ENCODE peak calls at places on chromosomes 12 and 14, in ten cellular contexts. D is heart left ventricle, Z is GM23248, F is dorsolateral prefrontal cortex, L is tibial artery, M is colonic mucosa, P is cardiac muscle cell, C is fibroblast of lung, W is tibial nerve, X is endodermal cell. G is an unnamed sample.
A peak's percentile ranks its signal among the peaks of the same experiment; 100 is the strongest.

GRCh38 chr12:4535092-4535491 is 3.6 kb upstream of the RAD51AP1 start:
- DNase-seq in D (no peak), Z (no peak), F (no peak), L (no peak), M (no peak), P (no peak), C (no peak), W (no peak), X (no peak), G (no peak)

GRCh38 chr12:118307069-118307954 is 65.4 kb downstream of the TAOK3 start:
- DNase-seq in D (no peak), Z (peak; percentile 95), F (no peak), L (no peak), M (no peak), P (no peak), C (peak; percentile 97), W (no peak), X (no peak), G (no peak)

GRCh38 chr12:43816168-43816567 is 10.1 kb upstream of the TWF1 start:
- DNase-seq in D (no peak), Z (no peak), F (no peak), L (no peak), M (no peak), P (no peak), C (peak; percentile 25), W (no peak), X (no peak), G (no peak)

GRCh38 chr14:104927901-104928300 is 3.2 kb downstream of the PLD4 start:
- DNase-seq in D (no peak), Z (no peak), F (no peak), L (no peak), M (no peak), P (no peak), C (no peak), W (no peak), X (no peak), G (no peak)

GRCh38 chr12:121798807-121799174 is 5.0 kb upstream of the SETD1B start:
- DNase-seq in D (peak; percentile 30), Z (peak; percentile 18), F (no peak), L (no peak), M (no peak), P (no peak), C (no peak), W (no peak), X (no peak), G (peak; percentile 46)

GRCh38 chr12:19030603-19031002 is 98.9 kb upstream of the PLEKHA5 start:
- DNase-seq in D (no peak), Z (peak; percentile 19), F (no peak), L (no peak), M (no peak), P (no peak), C (no peak), W (no peak), X (no peak), G (no peak)

GRCh38 chr12:27841392-27841882 is 61.4 kb upstream of the MANSC4 start:
- DNase-seq in D (no peak), Z (peak; percentile 15), F (no peak), L (no peak), M (no peak), P (no peak), C (peak; percentile 64), W (no peak), X (no peak), G (no peak)

GRCh38 chr14:73149753-73150152 is 13.4 kb downstream of the PSEN1 start:
- DNase-seq in D (no peak), Z (no peak), F (no peak), L (no peak), M (no peak), P (no peak), C (no peak), W (no peak), X (no peak), G (no peak)

GRCh38 chr12:93434305-93434704 is 7.4 kb downstream of the UBE2N start:
- DNase-seq in D (no peak), Z (peak; percentile 25), F (no peak), L (no peak), M (no peak), P (no peak), C (peak; percentile 24), W (no peak), X (no peak), G (no peak)

GRCh38 chr12:13093191-13093849 is 10.1 kb downstream of the GSG1 start:
- DNase-seq in D (no peak), Z (peak; percentile 74), F (no peak), L (no peak), M (no peak), P (no peak), C (peak; percentile 68), W (no peak), X (no peak), G (no peak)

GRCh38 chr12:99804715-99805114 is 157.2 kb downstream of the GARIN6 start:
- DNase-seq in D (no peak), Z (no peak), F (no peak), L (no peak), M (no peak), P (no peak), C (no peak), W (no peak), X (no peak), G (no peak)

GRCh38 chr14:65211341-65211987 is 109.1 kb upstream of the MAX start:
- DNase-seq in D (no peak), Z (peak; percentile 85), F (no peak), L (no peak), M (no peak), P (no peak), C (peak; percentile 70), W (no peak), X (no peak), G (no peak)

GRCh38 chr12:7935464-7935772 is 569 bp downstream of the SLC2A3 start:
- DNase-seq in D (no peak), Z (peak; percentile 41), F (no peak), L (no peak), M (no peak), P (no peak), C (no peak), W (no peak), X (no peak), G (no peak)

GRCh38 chr12:57236224-57236924 is 6.9 kb downstream of the SHMT2 start:
- DNase-seq in D (peak; percentile 66), Z (peak; percentile 40), F (no peak), L (no peak), M (no peak), P (no peak), C (no peak), W (no peak), X (peak; percentile 89), G (peak; percentile 32)

GRCh38 chr12:40446385-40446784 is 221.6 kb downstream of the LRRK2 start:
- DNase-seq in D (no peak), Z (peak; percentile 15), F (no peak), L (no peak), M (no peak), P (peak; percentile 28), C (no peak), W (no peak), X (no peak), G (no peak)

DNA sequence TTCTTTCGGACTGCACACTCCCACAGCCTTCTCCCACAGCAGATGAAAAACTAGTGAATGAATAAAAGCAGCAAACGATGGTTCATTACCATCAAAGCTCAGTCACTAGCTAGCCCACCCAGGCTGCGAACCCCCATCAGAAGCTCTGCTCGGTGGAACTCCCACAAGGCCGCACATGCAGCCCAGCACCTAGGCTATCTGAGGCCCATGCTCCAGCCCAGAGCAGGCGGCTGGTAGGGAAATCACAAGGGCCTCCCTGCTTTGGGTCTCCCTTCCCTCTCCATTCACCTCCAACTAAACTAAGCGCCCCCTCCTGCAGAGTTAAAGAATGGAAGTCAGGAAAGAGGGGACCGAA is 69.1 kb downstream of the ITPK1 start:
- DNase-seq in D (no peak), Z (no peak), F (no peak), L (no peak), M (no peak), P (no peak), C (no peak), W (no peak), X (no peak), G (peak; percentile 37)
- H3K27ac ChIP-seq in D (peak overlapping the region; percentile 75), Z (no peak overlapping the region), F (no peak overlapping the region), L (no peak overlapping the region), M (peak overlapping the region; percentile 45), P (peak overlapping the region; percentile 49), C (no peak overlapping the region), W (peak overlapping the region; percentile 82), X (no peak overlapping the region), G (no peak overlapping the region)

GRCh38 chr14:91870890-91871289 is 3.6 kb upstream of the TC2N start:
- DNase-seq in D (no peak), Z (no peak), F (no peak), L (no peak), M (no peak), P (no peak), C (no peak), W (no peak), X (no peak), G (no peak)
- H3K27ac ChIP-seq in D (no peak overlapping the region), Z (no peak overlapping the region), F (no peak overlapping the region), L (peak overlapping the region; percentile 79), M (peak overlapping the region; percentile 89), P (no peak overlapping the region), C (no peak overlapping the region), W (peak overlapping the region; percentile 74), X (no peak overlapping the region), G (peak overlapping the region; percentile 85)

GRCh38 chr12:63966603-63966975 is 122.1 kb downstream of the SRGAP1 start:
- DNase-seq in D (no peak), Z (no peak), F (no peak), L (no peak), M (no peak), P (no peak), C (no peak), W (no peak), X (no peak), G (no peak)

GRCh38 chr12:63965936-63966602 is 121.6 kb downstream of the SRGAP1 start:
- DNase-seq in D (no peak), Z (peak; percentile 50), F (no peak), L (no peak), M (no peak), P (no peak), C (peak; percentile 36), W (no peak), X (no peak), G (no peak)

GRCh38 chr12:63967781-63968180 is 123.3 kb downstream of the SRGAP1 start:
- DNase-seq in D (no peak), Z (peak; percentile 75), F (no peak), L (no peak), M (no peak), P (no peak), C (peak; percentile 43), W (no peak), X (no peak), G (no peak)

GRCh38 chr12:63968685-63969084 is 124.2 kb downstream of the SRGAP1 start:
- DNase-seq in D (no peak), Z (no peak), F (peak; percentile 86), L (no peak), M (no peak), P (no peak), C (no peak), W (no peak), X (no peak), G (no peak)

GRCh38 chr12:63967358-63967757 is 122.9 kb downstream of the SRGAP1 start:
- DNase-seq in D (no peak), Z (peak; percentile 66), F (no peak), L (no peak), M (no peak), P (no peak), C (peak; percentile 79), W (no peak), X (no peak), G (no peak)
- H3K27ac ChIP-seq in D (no peak overlapping the region), Z (peak overlapping the region; percentile 89), F (no peak overlapping the region), L (no peak overlapping the region), M (no peak overlapping the region), P (no peak overlapping the region), C (peak overlapping the region; percentile 59), W (no peak overlapping the region), X (no peak overlapping the region), G (no peak overlapping the region)

GRCh38 chr14:99566390-99567354 is 37.3 kb downstream of the CCDC85C start:
- DNase-seq in D (no peak), Z (no peak), F (no peak), L (no peak), M (no peak), P (no peak), C (no peak), W (no peak), X (no peak), G (no peak)
- H3K27ac ChIP-seq in D (no peak overlapping the region), Z (no peak overlapping the region), F (no peak overlapping the region), L (no peak overlapping the region), M (no peak overlapping the region), P (no peak overlapping the region), C (no peak overlapping the region), W (no peak overlapping the region), X (no peak overlapping the region), G (no peak overlapping the region)